ENCODE peak calls at places on chromosomes 3 and 15, in nine cellular contexts. R is CD8-positive, alpha-beta T cell; B is cardiac muscle cell; E is breast epithelium; M is AG04449; O is cardiac fibroblast; U is fibroblast of pulmonary artery; G is fibroblast of mammary gland; J is osteoblast. N is an unnamed sample.

GRCh38 chr3:71779674-71780377 is 5.1 kb downstream of the PROK2 start:
- DNase-seq in R (no peak), B (no peak), E (no peak), M (no peak), O (peak), U (peak), G (no peak), J (no peak), N (no peak)

GRCh38 chr15:71083349-71083748 is 31.9 kb upstream of the THSD4 start:
- DNase-seq in R (no peak), B (no peak), E (no peak), M (no peak), O (peak), U (peak), G (peak), J (no peak), N (no peak)

GRCh38 chr3:18712713-18713575 is 287.8 kb upstream of the SATB1 start:
- DNase-seq in R (no peak), B (no peak), E (no peak), M (no peak), O (no peak), U (no peak), G (no peak), J (peak), N (no peak)

GRCh38 chr3:138801792-138802191 is 32.9 kb downstream of the PIK3CB start:
- DNase-seq in R (no peak), B (no peak), E (no peak), M (no peak), O (no peak), U (no peak), G (no peak), J (no peak), N (no peak)

GRCh38 chr3:2735392-2735894 is 374.7 kb downstream of the IL5RA start:
- DNase-seq in R (no peak), B (no peak), E (no peak), M (no peak), O (no peak), U (no peak), G (no peak), J (no peak), N (no peak)

GRCh38 chr15:67927501-67928156 is 87.8 kb upstream of the RNU6-1 start:
- DNase-seq in R (no peak), B (peak), E (no peak), M (peak), O (peak), U (peak), G (peak), J (peak), N (no peak)

GRCh38 chr3:18134386-18135082 is 290.6 kb downstream of the SATB1 start:
- DNase-seq in R (no peak), B (no peak), E (no peak), M (peak), O (peak), U (peak), G (peak), J (no peak), N (no peak)

GRCh38 chr15:31477301-31477700 is 150.7 kb downstream of the KLF13 start:
- DNase-seq in R (no peak), B (no peak), E (no peak), M (no peak), O (no peak), U (no peak), G (no peak), J (no peak), N (no peak)

GRCh38 chr3:195838714-195839113 is 27.0 kb upstream of the MUC4 start:
- DNase-seq in R (no peak), B (no peak), E (no peak), M (no peak), O (no peak), U (no peak), G (no peak), J (peak), N (no peak)

GRCh38 chr15:100919481-100920405 is 586 bp downstream of the LRRK1 start:
- DNase-seq in R (no peak), B (peak), E (no peak), M (no peak), O (peak), U (no peak), G (peak), J (peak), N (no peak)

GRCh38 chr15:61835476-61836106 is 224.7 kb downstream of the VPS13C start:
- DNase-seq in R (peak), B (peak), E (no peak), M (no peak), O (peak), U (peak), G (peak), J (peak), N (peak)

GRCh38 chr15:94893091-94893490 is 661.7 kb downstream of the MCTP2 start:
- DNase-seq in R (no peak), B (no peak), E (no peak), M (no peak), O (no peak), U (no peak), G (no peak), J (no peak), N (no peak)

GRCh38 chr3:112333002-112333385 is at the start of gene CD200:
- DNase-seq in R (peak), B (peak), E (peak), M (no peak), O (peak), U (peak), G (peak), J (peak), N (no peak)

GRCh38 chr15:71651750-71652186 is 158.6 kb upstream of the NR2E3 start:
- DNase-seq in R (no peak), B (peak), E (no peak), M (peak), O (peak), U (peak), G (peak), J (peak), N (no peak)

GRCh38 chr15:55710286-55710685 is 32.7 kb downstream of the PRTG start:
- DNase-seq in R (no peak), B (no peak), E (no peak), M (no peak), O (peak), U (no peak), G (peak), J (no peak), N (no peak)

GRCh38 chr3:153290278-153291015 is 128.4 kb downstream of the RAP2B start:
- DNase-seq in R (no peak), B (no peak), E (no peak), M (no peak), O (peak), U (no peak), G (peak), J (no peak), N (no peak)

GRCh38 chr15:70049115-70049514 is 48.6 kb downstream of the TLE3 start:
- DNase-seq in R (no peak), B (no peak), E (peak), M (no peak), O (no peak), U (no peak), G (no peak), J (no peak), N (no peak)

GRCh38 chr3:109098245-109098644 is 19.7 kb downstream of the MORC1 start:
- DNase-seq in R (no peak), B (peak), E (no peak), M (no peak), O (no peak), U (no peak), G (no peak), J (no peak), N (no peak)

GRCh38 chr15:25695875-25696760 is 167.0 kb downstream of the ATP10A start:
- DNase-seq in R (no peak), B (no peak), E (peak), M (no peak), O (no peak), U (no peak), G (no peak), J (no peak), N (no peak)

GRCh38 chr15:63595066-63595465 is 2.1 kb upstream of the FBXL22 start:
- DNase-seq in R (no peak), B (no peak), E (no peak), M (no peak), O (no peak), U (no peak), G (no peak), J (no peak), N (no peak)

GRCh38 chr15:71224024-71224423 is 108.8 kb downstream of the THSD4 start:
- DNase-seq in R (no peak), B (no peak), E (no peak), M (no peak), O (no peak), U (no peak), G (no peak), J (no peak), N (no peak)

GRCh38 chr3:170572665-170573253 is 13.1 kb downstream of the SLC7A14 start:
- DNase-seq in R (no peak), B (no peak), E (no peak), M (no peak), O (peak), U (peak), G (peak), J (peak), N (no peak)

GRCh38 chr15:52360229-52361203 is 64.9 kb upstream of the MYO5C start:
- DNase-seq in R (no peak), B (no peak), E (no peak), M (no peak), O (no peak), U (no peak), G (no peak), J (no peak), N (no peak)

GRCh38 chr3:196163212-196163611 is 48.0 kb downstream of the ZDHHC19 start:
- DNase-seq in R (no peak), B (no peak), E (no peak), M (no peak), O (no peak), U (no peak), G (no peak), J (no peak), N (no peak)

GRCh38 chr3:8619548-8619947 is 25.1 kb downstream of the SSUH2 start:
- DNase-seq in R (no peak), B (no peak), E (no peak), M (no peak), O (peak), U (peak), G (peak), J (no peak), N (no peak)

GRCh38 chr3:38611866-38612265 is 37.6 kb downstream of the SCN5A start:
- DNase-seq in R (no peak), B (no peak), E (no peak), M (no peak), O (no peak), U (no peak), G (no peak), J (peak), N (no peak)

GRCh38 chr15:34650177-34650576 is 66.7 kb upstream of the GOLGA8B start:
- DNase-seq in R (no peak), B (no peak), E (no peak), M (peak), O (peak), U (peak), G (peak), J (peak), N (no peak)

GRCh38 chr3:66693461-66693912 is 192.7 kb upstream of the LRIG1 start:
- DNase-seq in R (no peak), B (peak), E (peak), M (peak), O (peak), U (peak), G (peak), J (peak), N (no peak)

GRCh38 chr15:91782221-91782620 is 71.3 kb upstream of the SLCO3A1 start:
- DNase-seq in R (no peak), B (no peak), E (no peak), M (no peak), O (no peak), U (no peak), G (no peak), J (no peak), N (no peak)

GRCh38 chr3:46990573-46991374 is 11.3 kb downstream of the NBEAL2 start:
- DNase-seq in R (no peak), B (no peak), E (no peak), M (no peak), O (no peak), U (no peak), G (no peak), J (peak), N (no peak)

GRCh38 chr3:187952849-187953248 is 201.1 kb upstream of the LPP start:
- DNase-seq in R (no peak), B (no peak), E (no peak), M (no peak), O (no peak), U (no peak), G (no peak), J (no peak), N (no peak)
- TF ChIP-seq CTCF in R (no peak), B (no peak), E (no peak), M (no peak), O (no peak), U (no peak), G (no peak), J (no peak), N (no peak)

GRCh38 chr3:124986153-124987143 is 51.9 kb upstream of the MUC13 start:
- DNase-seq in R (no peak), B (no peak), E (no peak), M (peak), O (peak), U (peak), G (peak), J (peak), N (no peak)
- TF ChIP-seq CTCF in R (no peak), B (peak), E (peak), M (peak), O (peak), U (peak), G (peak), J (peak), N (peak)

GRCh38 chr15:79769081-79769481 is 127.7 kb downstream of the MTHFS start:
- DNase-seq in R (no peak), B (peak), E (no peak), M (no peak), O (peak), U (peak), G (peak), J (no peak), N (no peak)
- TF ChIP-seq CTCF in R (no peak), B (peak), E (peak), M (no peak), O (peak), U (peak), G (peak), J (peak), N (peak)

DNA sequence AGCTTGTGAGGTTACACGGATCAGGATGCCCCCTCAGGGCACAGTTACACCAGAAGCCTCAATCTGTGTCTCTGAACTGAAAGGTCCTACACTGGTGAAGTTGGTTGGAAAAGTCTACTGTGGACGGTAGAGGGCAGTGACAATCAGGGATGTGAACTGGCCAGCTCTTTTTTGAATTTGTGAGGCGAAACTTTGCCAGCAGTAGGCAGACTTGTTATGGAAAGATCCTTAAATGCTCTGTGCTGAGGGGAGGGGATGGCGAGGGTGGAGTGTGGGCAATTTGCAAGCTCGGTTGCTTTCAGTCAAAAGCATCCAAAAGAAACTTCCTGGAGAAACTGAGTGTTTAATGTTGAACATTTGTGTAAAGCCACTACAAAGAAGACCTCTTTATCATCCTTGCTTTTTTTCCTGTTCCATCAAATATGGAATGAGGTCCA is 127.4 kb upstream of the ABHD17C start:
- DNase-seq in R (no peak), B (peak), E (no peak), M (peak), O (peak), U (peak), G (peak), J (peak), N (no peak)
- TF ChIP-seq CTCF in R (peak), B (peak), E (peak), M (peak), O (peak), U (peak), G (peak), J (peak), N (peak)